ENCODE peak calls at places on chromosome 5, in seven cellular contexts. U is IMR-90, M is neuronal stem cell, K is H9, L is trophoblast cell, V is H1, C is mesenchymal stem cell. X is an unnamed sample.
A peak's percentile ranks its signal among the peaks of the same experiment; 100 is the strongest.

GRCh38 chr5:65811895-65812294 is 89.9 kb downstream of the NLN start:
- DNase-seq in U (peak; percentile 56), M (no peak), K (no peak), L (no peak), V (no peak), C (peak; percentile 60), X (no peak)

GRCh38 chr5:176743136-176743827 is 67.1 kb upstream of the UNC5A start:
- DNase-seq in U (no peak), M (no peak), K (peak; percentile 55), L (no peak), V (peak; percentile 78), C (no peak), X (no peak)

GRCh38 chr5:134090482-134090881 is 24.0 kb upstream of the TCF7 start:
- DNase-seq in U (no peak), M (no peak), K (no peak), L (no peak), V (no peak), C (no peak), X (no peak)

GRCh38 chr5:94402096-94402495 is 216.3 kb downstream of the KIAA0825 start:
- DNase-seq in U (peak; percentile 6), M (no peak), K (no peak), L (no peak), V (no peak), C (no peak), X (no peak)

GRCh38 chr5:90598300-90598699 is 39.7 kb downstream of the ADGRV1 start:
- DNase-seq in U (no peak), M (no peak), K (no peak), L (no peak), V (no peak), C (no peak), X (no peak)

GRCh38 chr5:170100051-170100943 is 5.4 kb upstream of the FOXI1 start:
- DNase-seq in U (peak; percentile 69), M (peak; percentile 89), K (peak; percentile 87), L (peak; percentile 59), V (peak; percentile 93), C (peak; percentile 80), X (peak; percentile 94)

GRCh38 chr5:175712313-175712680 is 54.4 kb downstream of the HRH2 start:
- DNase-seq in U (no peak), M (no peak), K (no peak), L (no peak), V (no peak), C (no peak), X (no peak)

GRCh38 chr5:171415115-171415730 is 4.2 kb upstream of the FGF18 start:
- DNase-seq in U (peak; percentile 63), M (no peak), K (peak; percentile 34), L (no peak), V (peak; percentile 47), C (no peak), X (no peak)

GRCh38 chr5:105817906-105818305 is 1852.8 kb downstream of the EFNA5 start:
- DNase-seq in U (no peak), M (no peak), K (no peak), L (no peak), V (no peak), C (peak; percentile 22), X (no peak)

GRCh38 chr5:83662558-83662957 is 58.1 kb downstream of the HAPLN1 start:
- DNase-seq in U (no peak), M (no peak), K (no peak), L (no peak), V (no peak), C (no peak), X (no peak)

GRCh38 chr5:160165137-160166068 is 46.2 kb upstream of the PWWP2A start:
- DNase-seq in U (peak; percentile 98), M (peak; percentile 37), K (peak; percentile 93), L (no peak), V (peak; percentile 73), C (peak; percentile 100), X (peak; percentile 93)

GRCh38 chr5:36741138-36741537 is 134.7 kb downstream of the SLC1A3 start:
- DNase-seq in U (peak; percentile 39), M (no peak), K (no peak), L (no peak), V (no peak), C (no peak), X (no peak)
- H4K8ac ChIP-seq in U (no peak overlapping the region), M (no peak overlapping the region), K (no peak overlapping the region), L (no peak overlapping the region), V (no peak overlapping the region), C (no peak overlapping the region), X (no peak overlapping the region)

GRCh38 chr5:75736273-75736672 is 19.0 kb upstream of the POC5 start:
- DNase-seq in U (no peak), M (no peak), K (no peak), L (no peak), V (no peak), C (no peak), X (no peak)

GRCh38 chr5:75729321-75729720 is 12.1 kb upstream of the POC5 start:
- DNase-seq in U (no peak), M (no peak), K (no peak), L (no peak), V (no peak), C (no peak), X (no peak)

GRCh38 chr5:75733767-75734166 is 16.5 kb upstream of the POC5 start:
- DNase-seq in U (no peak), M (no peak), K (no peak), L (no peak), V (no peak), C (no peak), X (no peak)

DNA sequence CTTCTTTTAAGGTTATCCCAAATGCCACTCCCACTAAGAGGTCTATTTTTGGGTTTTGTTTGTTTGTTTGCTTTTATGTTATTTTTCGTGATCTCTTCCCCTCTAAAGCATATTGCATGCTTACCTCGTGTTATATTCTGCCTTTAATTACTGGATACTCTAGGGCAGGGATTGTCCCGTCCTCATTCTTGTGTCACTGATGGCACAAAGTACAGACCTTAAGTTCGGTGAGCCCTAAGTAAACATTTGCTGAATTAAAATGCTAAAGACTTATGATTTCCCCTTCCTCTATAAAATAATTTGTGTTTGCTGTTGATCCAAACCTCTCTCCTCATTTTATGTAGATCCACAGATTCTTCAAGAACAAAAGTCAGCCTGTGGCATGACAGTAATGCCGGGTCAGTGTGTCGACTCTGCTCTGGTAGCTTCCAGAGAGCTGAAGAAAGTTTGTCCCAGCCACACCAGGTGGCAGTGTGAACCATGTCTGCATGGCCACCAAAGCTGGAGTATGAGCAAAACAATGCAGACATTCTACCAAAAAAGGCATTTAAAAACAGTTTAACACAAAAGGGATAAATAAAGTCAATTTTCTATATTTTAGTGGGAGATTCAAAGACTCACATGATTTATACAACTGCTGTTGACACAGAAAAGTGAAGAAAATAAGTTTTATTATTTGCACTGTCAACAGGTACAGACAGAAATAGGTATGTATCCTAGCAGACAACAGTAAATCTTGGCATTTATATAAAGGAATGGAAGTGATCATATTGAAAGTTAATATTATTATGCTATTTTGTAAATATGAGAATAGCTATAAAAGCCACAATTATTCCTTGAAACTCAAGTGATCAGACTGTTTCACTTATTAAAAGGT is 17.9 kb upstream of the POC5 start:
- DNase-seq in U (peak; percentile 4), M (peak; percentile 23), K (peak; percentile 56), L (peak; percentile 31), V (peak; percentile 51), C (peak; percentile 18), X (peak; percentile 73)
- H2AK5ac ChIP-seq in U (no peak overlapping the region), M (no peak overlapping the region), K (no peak overlapping the region), L (no peak overlapping the region), V (no peak overlapping the region), C (no peak overlapping the region), X (no peak overlapping the region)

GRCh38 chr5:144368556-144368955 is 197.9 kb downstream of the KCTD16 start:
- DNase-seq in U (peak; percentile 62), M (no peak), K (no peak), L (no peak), V (no peak), C (peak; percentile 34), X (no peak)

GRCh38 chr5:144374637-144375036 is 204.0 kb downstream of the KCTD16 start:
- DNase-seq in U (no peak), M (no peak), K (no peak), L (no peak), V (no peak), C (no peak), X (no peak)

GRCh38 chr5:144369001-144369400 is 198.3 kb downstream of the KCTD16 start:
- DNase-seq in U (no peak), M (no peak), K (no peak), L (no peak), V (no peak), C (no peak), X (no peak)

DNA sequence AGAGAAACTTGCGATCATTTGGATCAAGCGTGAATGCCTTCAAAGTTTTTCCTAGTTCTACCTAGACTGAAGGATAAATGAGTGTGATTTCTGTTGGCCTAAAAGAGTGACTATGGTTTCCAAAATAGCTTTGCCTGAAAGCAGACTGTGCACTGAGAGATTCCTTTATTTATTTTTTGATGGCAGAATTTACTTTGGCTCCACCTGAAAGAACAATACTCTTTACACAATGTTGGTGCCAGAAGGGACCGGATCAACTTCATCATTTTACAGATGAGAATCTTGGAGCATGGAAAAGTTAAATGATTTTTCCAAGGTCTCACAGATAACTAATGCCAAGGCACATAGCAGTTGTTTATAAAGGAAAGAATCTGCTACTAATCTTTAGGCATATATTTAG is 199.6 kb downstream of the KCTD16 start:
- DNase-seq in U (no peak), M (no peak), K (no peak), L (no peak), V (no peak), C (no peak), X (no peak)
- H4K8ac ChIP-seq in U (no peak overlapping the region), M (no peak overlapping the region), K (no peak overlapping the region), L (no peak overlapping the region), V (no peak overlapping the region), C (no peak overlapping the region), X (no peak overlapping the region)

DNA sequence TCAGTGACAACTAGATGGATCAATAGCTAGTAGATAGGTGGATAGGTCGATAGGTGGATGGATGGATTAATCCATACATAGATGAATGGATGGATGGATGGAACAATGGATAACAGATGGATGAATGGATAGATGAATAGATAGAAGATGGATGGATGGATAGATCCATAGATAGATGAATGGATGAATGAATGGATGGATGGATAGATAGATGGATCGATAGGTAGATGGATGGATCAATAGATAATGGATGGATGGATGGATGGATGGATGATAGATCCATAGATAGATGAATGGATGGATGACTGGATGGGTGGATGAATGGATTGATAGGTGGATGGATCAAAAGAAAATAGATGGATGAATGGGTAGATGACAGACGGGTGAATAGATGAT is 5.1 kb downstream of the SLC6A3 start:
- DNase-seq in U (no peak), M (no peak), K (no peak), L (no peak), V (no peak), C (no peak), X (no peak)
- H2AK5ac ChIP-seq in U (no peak overlapping the region), M (no peak overlapping the region), K (no peak overlapping the region), L (no peak overlapping the region), V (no peak overlapping the region), C (no peak overlapping the region), X (no peak overlapping the region)

DNA sequence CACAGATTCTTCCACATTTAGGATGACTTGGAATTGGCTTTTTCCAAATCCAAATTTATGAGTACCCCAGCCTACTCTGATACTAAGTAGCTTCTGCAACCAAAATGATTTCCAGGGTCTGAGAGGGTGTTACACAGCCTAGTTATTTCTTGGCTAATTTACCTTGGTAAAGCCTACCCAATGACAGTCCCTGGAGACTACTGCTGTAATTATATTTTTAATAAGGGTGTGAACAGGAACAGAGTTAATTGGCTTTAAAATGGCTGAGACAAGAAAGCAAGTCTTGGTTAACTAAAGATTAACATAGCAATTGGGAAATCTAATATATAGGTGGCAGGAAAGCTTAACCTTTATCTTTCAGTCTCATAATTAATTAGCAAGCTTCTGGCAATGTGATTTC is 9.3 kb downstream of the PRLR start:
- DNase-seq in U (no peak), M (no peak), K (no peak), L (no peak), V (no peak), C (no peak), X (no peak)
- H4K8ac ChIP-seq in U (no peak overlapping the region), M (no peak overlapping the region), K (no peak overlapping the region), L (no peak overlapping the region), V (no peak overlapping the region), C (no peak overlapping the region), X (no peak overlapping the region)